ENCODE peak calls at places on chromosomes 3 and 15, in five cellular contexts. One of them, this sample, is unnamed.

GRCh38 chr3:142952272-142953193 is 10.9 kb downstream of the PAQR9 start:
- DNase-seq in K562: no peak
- DNase-seq in HCT116: no peak
- DNase-seq in HepG2: no peak
- DNase-seq in H1: no peak
- DNase-seq in this sample: no peak

GRCh38 chr15:95085056-95085455 is 853.7 kb downstream of the MCTP2 start:
- DNase-seq in H1: no peak
- DNase-seq in K562: no peak
- DNase-seq in HCT116: no peak
- DNase-seq in HepG2: no peak
- DNase-seq in this sample: no peak

GRCh38 chr3:49378249-49378899 is 20.2 kb upstream of the GPX1 start:
- DNase-seq in HepG2: peak
- DNase-seq in H1: no peak
- DNase-seq in K562: no peak
- DNase-seq in HCT116: no peak
- DNase-seq in this sample: no peak

GRCh38 chr15:39362832-39363561 is 217.9 kb upstream of the THBS1 start:
- DNase-seq in H1: no peak
- DNase-seq in HepG2: no peak
- DNase-seq in K562: no peak
- DNase-seq in HCT116: no peak
- DNase-seq in this sample: no peak

GRCh38 chr15:82655606-82656005 is 8.4 kb upstream of the CPEB1 start:
- DNase-seq in HepG2: no peak
- DNase-seq in K562: no peak
- DNase-seq in HCT116: no peak
- DNase-seq in H1: no peak
- DNase-seq in this sample: no peak

GRCh38 chr3:33848624-33849347 is 50.4 kb downstream of the PDCD6IP start:
- DNase-seq in HCT116: no peak
- DNase-seq in HepG2: peak
- DNase-seq in K562: no peak
- DNase-seq in H1: no peak
- DNase-seq in this sample: no peak

GRCh38 chr3:14863324-14864100 is 44.8 kb downstream of the FGD5 start:
- DNase-seq in HCT116: no peak
- DNase-seq in K562: no peak
- DNase-seq in H1: no peak
- DNase-seq in HepG2: no peak
- DNase-seq in this sample: no peak

GRCh38 chr3:18354706-18355105 is 70.4 kb downstream of the SATB1 start:
- DNase-seq in HCT116: no peak
- DNase-seq in HepG2: no peak
- DNase-seq in H1: no peak
- DNase-seq in K562: no peak
- DNase-seq in this sample: no peak

GRCh38 chr3:171898192-171898591 is 55.0 kb downstream of the TMEM212 start:
- DNase-seq in HepG2: no peak
- DNase-seq in HCT116: no peak
- DNase-seq in K562: no peak
- DNase-seq in H1: no peak
- DNase-seq in this sample: no peak

GRCh38 chr3:58858126-58858525 is 191.6 kb upstream of the FAM3D start:
- DNase-seq in H1: no peak
- DNase-seq in HepG2: no peak
- DNase-seq in HCT116: no peak
- DNase-seq in K562: no peak
- DNase-seq in this sample: no peak

GRCh38 chr15:41775651-41776050 is 1.4 kb downstream of the MAPKBP1 start:
- DNase-seq in K562: no peak
- DNase-seq in HCT116: no peak
- DNase-seq in H1: no peak
- DNase-seq in HepG2: no peak
- DNase-seq in this sample: no peak

GRCh38 chr15:58924326-58924725 is 9.2 kb downstream of the SLTM start:
- DNase-seq in H1: no peak
- DNase-seq in K562: no peak
- DNase-seq in HCT116: no peak
- DNase-seq in HepG2: no peak
- DNase-seq in this sample: no peak

GRCh38 chr3:196673632-196674031 is 34.1 kb downstream of the NRROS start:
- DNase-seq in K562: no peak
- DNase-seq in HepG2: no peak
- DNase-seq in H1: no peak
- DNase-seq in HCT116: no peak
- DNase-seq in this sample: no peak

GRCh38 chr3:196666001-196666867 is 26.7 kb downstream of the NRROS start:
- DNase-seq in H1: peak
- DNase-seq in K562: no peak
- DNase-seq in HCT116: no peak
- DNase-seq in HepG2: peak
- DNase-seq in this sample: no peak

GRCh38 chr3:196667056-196667844 is 27.8 kb downstream of the NRROS start:
- DNase-seq in H1: no peak
- DNase-seq in K562: no peak
- DNase-seq in HepG2: no peak
- DNase-seq in HCT116: no peak
- DNase-seq in this sample: no peak

GRCh38 chr3:196670335-196670734 is 30.8 kb downstream of the NRROS start:
- DNase-seq in H1: no peak
- DNase-seq in HCT116: no peak
- DNase-seq in K562: no peak
- DNase-seq in HepG2: no peak
- DNase-seq in this sample: no peak
- TF ChIP-seq JUND in H1: no peak
- TF ChIP-seq JUND in HCT116: no peak
- TF ChIP-seq JUND in K562: no peak
- TF ChIP-seq JUND in HepG2: no peak
- TF ChIP-seq JUND in this sample: no peak

DNA sequence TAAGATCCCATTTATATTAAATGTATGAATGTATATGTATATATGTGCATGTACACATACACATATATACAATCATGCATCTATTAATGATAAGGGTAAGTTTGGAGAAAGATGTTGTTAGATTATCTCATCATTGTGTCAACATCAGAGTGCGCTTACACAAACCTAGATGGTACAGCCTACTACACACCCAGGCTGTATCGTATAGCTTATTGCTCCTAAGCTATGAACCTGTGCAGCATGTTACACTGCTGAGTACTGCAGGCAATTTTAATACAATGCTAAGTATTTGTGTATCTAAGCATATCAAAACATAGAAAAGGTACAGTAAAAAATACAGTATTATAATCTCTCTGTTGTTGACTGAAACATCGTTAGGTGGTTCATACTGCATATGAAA is 57.4 kb upstream of the ABHD17C start:
- DNase-seq in H1: no peak
- DNase-seq in HepG2: no peak
- DNase-seq in K562: no peak
- DNase-seq in HCT116: no peak
- DNase-seq in this sample: no peak
- TF ChIP-seq JUND in H1: no peak
- TF ChIP-seq JUND in HepG2: no peak
- TF ChIP-seq JUND in K562: no peak
- TF ChIP-seq JUND in HCT116: no peak
- TF ChIP-seq JUND in this sample: no peak

DNA sequence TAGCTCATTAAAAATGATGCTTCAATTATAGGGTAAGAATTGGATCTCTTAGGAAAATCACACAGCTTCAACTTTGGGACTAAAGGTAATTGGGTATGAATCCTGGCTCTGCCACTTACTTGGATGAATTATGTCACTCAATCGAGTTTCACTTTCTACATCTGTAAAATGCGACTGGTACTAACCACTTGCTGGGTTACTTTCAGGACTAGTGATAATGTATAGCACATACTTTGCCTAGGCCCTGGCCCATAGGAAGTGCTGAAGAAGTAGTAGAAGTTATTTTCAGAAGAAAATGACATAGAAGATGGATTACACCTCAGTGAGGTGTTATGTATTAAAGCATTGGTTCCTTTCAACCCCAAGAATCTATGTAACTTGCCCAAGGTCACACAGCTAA is 29.5 kb upstream of the AP4E1 start:
- DNase-seq in H1: no peak
- DNase-seq in HepG2: no peak
- DNase-seq in K562: no peak
- DNase-seq in HCT116: no peak
- DNase-seq in this sample: no peak
- TF ChIP-seq JUND in H1: no peak
- TF ChIP-seq JUND in HepG2: no peak
- TF ChIP-seq JUND in K562: no peak
- TF ChIP-seq JUND in HCT116: no peak
- TF ChIP-seq JUND in this sample: no peak

GRCh38 chr15:84816694-84817460 is at the start of gene ALPK3:
- DNase-seq in HepG2: no peak
- DNase-seq in H1: peak
- DNase-seq in HCT116: no peak
- DNase-seq in K562: no peak
- DNase-seq in this sample: no peak
- TF ChIP-seq JUND in HepG2: no peak
- TF ChIP-seq JUND in H1: no peak
- TF ChIP-seq JUND in HCT116: no peak
- TF ChIP-seq JUND in K562: no peak
- TF ChIP-seq JUND in this sample: no peak

GRCh38 chr3:10195692-10196091 is 31.0 kb downstream of the IRAK2 start:
- DNase-seq in HCT116: no peak
- DNase-seq in K562: no peak
- DNase-seq in H1: no peak
- DNase-seq in HepG2: no peak
- DNase-seq in this sample: no peak

GRCh38 chr3:10193692-10194327 is 29.1 kb downstream of the IRAK2 start:
- DNase-seq in K562: no peak
- DNase-seq in HepG2: no peak
- DNase-seq in HCT116: no peak
- DNase-seq in H1: no peak
- DNase-seq in this sample: no peak

GRCh38 chr3:10189557-10190374 is 25.0 kb downstream of the IRAK2 start:
- DNase-seq in K562: no peak
- DNase-seq in HCT116: no peak
- DNase-seq in HepG2: no peak
- DNase-seq in H1: no peak
- DNase-seq in this sample: no peak

GRCh38 chr3:10194328-10195071 is 29.8 kb downstream of the IRAK2 start:
- DNase-seq in HCT116: no peak
- DNase-seq in HepG2: no peak
- DNase-seq in K562: peak
- DNase-seq in H1: no peak
- DNase-seq in this sample: peak

DNA sequence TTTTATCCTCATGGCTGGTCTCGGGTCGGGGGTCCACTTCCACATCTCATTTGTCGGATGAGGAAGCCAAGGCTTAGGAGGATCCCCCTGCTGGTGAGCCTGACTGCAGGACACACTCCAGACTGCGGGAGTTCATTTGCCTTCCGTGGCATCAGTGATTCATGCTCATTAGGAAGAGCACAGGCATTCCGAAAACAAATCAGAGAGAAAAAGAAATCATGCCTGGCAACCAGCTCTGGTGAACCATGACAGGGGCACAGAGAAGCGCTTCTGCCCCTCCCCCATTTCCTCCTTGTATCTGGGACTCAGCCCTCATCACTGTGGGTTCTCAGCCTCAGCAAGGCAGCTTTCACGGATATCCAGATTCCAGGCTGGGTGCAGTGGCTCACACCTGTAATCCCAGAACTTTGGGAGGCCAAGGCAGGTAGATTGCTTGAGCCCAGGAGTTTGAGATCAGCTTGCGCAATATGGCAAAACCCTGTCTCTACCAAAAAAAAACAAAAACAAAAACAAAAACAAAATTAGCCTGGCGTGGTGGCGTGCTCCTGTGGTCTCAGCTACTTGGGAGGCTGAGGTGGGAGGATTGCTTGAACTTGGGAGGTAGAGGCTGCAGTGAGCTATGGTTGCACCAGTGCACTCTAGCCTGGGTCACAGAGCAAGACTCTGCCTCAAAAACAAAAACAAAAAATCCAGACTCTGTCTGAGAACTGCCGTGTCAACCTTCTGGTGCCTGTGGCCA is 28.4 kb downstream of the IRAK2 start:
- DNase-seq in K562: peak
- DNase-seq in H1: no peak
- DNase-seq in HCT116: no peak
- DNase-seq in HepG2: peak
- DNase-seq in this sample: no peak
- TF ChIP-seq JUND in K562: no peak
- TF ChIP-seq JUND in H1: no peak
- TF ChIP-seq JUND in HCT116: no peak
- TF ChIP-seq JUND in HepG2: no peak
- TF ChIP-seq JUND in this sample: no peak

GRCh38 chr3:76554717-76555116 is 485.2 kb upstream of the ROBO2 start:
- DNase-seq in HepG2: no peak
- DNase-seq in HCT116: no peak
- DNase-seq in K562: no peak
- DNase-seq in H1: no peak
- DNase-seq in this sample: no peak
- TF ChIP-seq JUND in HepG2: no peak
- TF ChIP-seq JUND in HCT116: no peak
- TF ChIP-seq JUND in K562: no peak
- TF ChIP-seq JUND in H1: no peak
- TF ChIP-seq JUND in this sample: no peak

DNA sequence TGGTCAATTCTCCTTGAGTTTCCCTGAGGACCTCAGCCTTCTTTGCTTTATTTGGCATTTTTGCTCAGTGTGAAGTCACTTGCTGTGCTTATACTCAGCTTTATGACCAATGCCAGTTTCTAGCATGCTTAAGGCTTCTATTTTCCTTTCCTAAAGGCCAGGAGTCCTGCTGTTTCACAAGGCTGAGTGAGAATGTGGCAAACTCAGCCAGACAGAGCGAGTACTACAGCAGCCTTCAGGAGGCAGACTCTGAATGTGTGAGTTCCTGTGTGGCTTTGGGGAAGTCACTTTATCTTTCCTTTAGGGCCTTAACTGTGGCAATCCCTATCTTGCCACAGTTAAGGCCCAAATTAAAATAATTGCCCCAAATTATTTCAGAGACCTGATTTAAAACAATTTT is 213.2 kb upstream of the MRPL3 start:
- DNase-seq in H1: no peak
- DNase-seq in HepG2: no peak
- DNase-seq in HCT116: no peak
- DNase-seq in K562: no peak
- DNase-seq in this sample: no peak
- TF ChIP-seq JUND in H1: no peak
- TF ChIP-seq JUND in HepG2: no peak
- TF ChIP-seq JUND in HCT116: no peak
- TF ChIP-seq JUND in K562: no peak
- TF ChIP-seq JUND in this sample: no peak